ENCODE peak calls at places on chromosomes 12 and 14, in seven cellular contexts. O is cardiac fibroblast; J is T-helper 2 cell; U is NCI-H1436 treated with DMSO at 0.1 percent for 48 hours; K is activated CD4-positive, alpha-beta T cell treated with anti-CD3 and anti-CD28 coated beads, Interleukin-2, amount 50 U/mL, for 48 hours; T is T follicular helper cell; S is activated naive CD4-positive, alpha-beta T cell treated with anti-CD3 and anti-CD28 coated beads, Interleukin-2, amount 50 U/mL, for 16 hours. Z is an unnamed sample.

GRCh38 chr12:29229158-29229505 is 80.1 kb downstream of the FAR2 start:
- DNase-seq in O (no peak), J (no peak), U (no peak), K (no peak), T (no peak), S (no peak), Z (no peak)

GRCh38 chr12:28367326-28367725 is 177.1 kb downstream of the CCDC91 start:
- DNase-seq in O (peak; percentile 36), J (no peak), U (no peak), K (no peak), T (no peak), S (no peak), Z (no peak)

GRCh38 chr12:52082026-52082667 is 2.6 kb downstream of the SMIM41 start:
- DNase-seq in O (no peak), J (no peak), U (no peak), K (no peak), T (no peak), S (no peak), Z (peak; percentile 62)

GRCh38 chr12:143964-144649 is 69.8 kb downstream of the SLC6A12 start:
- DNase-seq in O (no peak), J (no peak), U (no peak), K (no peak), T (no peak), S (no peak), Z (no peak)

GRCh38 chr12:113065126-113066007 is 8.8 kb downstream of the DTX1 start:
- DNase-seq in O (no peak), J (no peak), U (no peak), K (no peak), T (no peak), S (no peak), Z (no peak)

GRCh38 chr12:130873825-130874224 is 2.0 kb downstream of the RAN start:
- DNase-seq in O (no peak), J (no peak), U (no peak), K (peak; percentile 23), T (no peak), S (no peak), Z (no peak)

GRCh38 chr12:58296818-58297217 is 355.5 kb downstream of the ATP23 start:
- DNase-seq in O (no peak), J (no peak), U (no peak), K (no peak), T (no peak), S (no peak), Z (no peak)

GRCh38 chr14:66910306-66910705 is 278.9 kb upstream of the GARIN2 start:
- DNase-seq in O (peak; percentile 4), J (no peak), U (no peak), K (no peak), T (no peak), S (no peak), Z (no peak)

GRCh38 chr14:32366256-32366655 is 37.2 kb downstream of the AKAP6 start:
- DNase-seq in O (peak; percentile 80), J (no peak), U (no peak), K (no peak), T (no peak), S (no peak), Z (no peak)

GRCh38 chr12:16269941-16270340 is 7.5 kb downstream of the SLC15A5 start:
- DNase-seq in O (no peak), J (no peak), U (no peak), K (no peak), T (no peak), S (no peak), Z (no peak)

GRCh38 chr12:47377414-47378221 is 297.9 kb upstream of the AMIGO2 start:
- DNase-seq in O (peak; percentile 99), J (no peak), U (no peak), K (no peak), T (no peak), S (no peak), Z (peak; percentile 91)

GRCh38 chr12:18468521-18469075 is 207.3 kb downstream of the PIK3C2G start:
- DNase-seq in O (peak; percentile 71), J (no peak), U (no peak), K (no peak), T (no peak), S (no peak), Z (no peak)

GRCh38 chr14:91232052-91232451 is 12.5 kb downstream of the GPR68 start:
- DNase-seq in O (no peak), J (no peak), U (no peak), K (no peak), T (no peak), S (no peak), Z (no peak)

GRCh38 chr14:88129306-88130056 is 124.5 kb downstream of the GPR65 start:
- DNase-seq in O (peak; percentile 95), J (no peak), U (no peak), K (peak; percentile 1), T (no peak), S (no peak), Z (no peak)

GRCh38 chr14:53432378-53432802 is 279.3 kb upstream of the DDHD1 start:
- DNase-seq in O (peak; percentile 56), J (no peak), U (no peak), K (no peak), T (no peak), S (no peak), Z (no peak)

GRCh38 chr12:92108651-92109050 is 37.0 kb downstream of the BTG1 start:
- DNase-seq in O (peak; percentile 78), J (no peak), U (no peak), K (no peak), T (no peak), S (no peak), Z (peak; percentile 24)

GRCh38 chr12:79883216-79883615 is 51.7 kb downstream of the PPP1R12A start:
- DNase-seq in O (peak; percentile 64), J (no peak), U (no peak), K (no peak), T (no peak), S (no peak), Z (no peak)

GRCh38 chr14:73236157-73236556 is 1.1 kb upstream of the PAPLN start:
- DNase-seq in O (no peak), J (no peak), U (no peak), K (no peak), T (no peak), S (no peak), Z (no peak)

GRCh38 chr12:113187588-113187987 is 2.1 kb downstream of the RITA1 start:
- DNase-seq in O (no peak), J (no peak), U (no peak), K (no peak), T (no peak), S (no peak), Z (no peak)

GRCh38 chr14:105530446-105531087 is 4.2 kb downstream of the TMEM121 start:
- DNase-seq in O (no peak), J (no peak), U (no peak), K (no peak), T (no peak), S (no peak), Z (no peak)

GRCh38 chr14:73717247-73717646 is 3.1 kb upstream of the PNMA1 start:
- DNase-seq in O (no peak), J (no peak), U (no peak), K (no peak), T (no peak), S (no peak), Z (no peak)

GRCh38 chr12:51351913-51352532 is 5.5 kb upstream of the CELA1 start:
- DNase-seq in O (peak; percentile 80), J (peak; percentile 16), U (no peak), K (peak; percentile 48), T (peak; percentile 28), S (peak; percentile 23), Z (no peak)

GRCh38 chr12:15679146-15679545 is 110.0 kb downstream of the EPS8 start:
- DNase-seq in O (peak; percentile 45), J (no peak), U (no peak), K (no peak), T (no peak), S (no peak), Z (no peak)